ENCODE peak calls at places on chromosomes 7 and 10, in four cellular contexts. One of them, this sample, is unnamed.

GRCh38 chr7:18499407-18500197 is 4.1 kb downstream of the HDAC9 start:
- DNase-seq in stimulated activated CD8-positive, alpha-beta memory T cell treated with anti-CD3 and anti-CD28 coated beads, Interleukin-7, amount 100 ng/mL, for 24 hours: no peak
- DNase-seq in NCI-H748 treated with DMSO at 0.1 percent for 48 hours: no peak
- DNase-seq in SK-N-SH: no peak
- DNase-seq in this sample: no peak

GRCh38 chr10:52450743-52451142 is 136.7 kb downstream of the DKK1 start:
- DNase-seq in stimulated activated CD8-positive, alpha-beta memory T cell treated with anti-CD3 and anti-CD28 coated beads, Interleukin-7, amount 100 ng/mL, for 24 hours: no peak
- DNase-seq in NCI-H748 treated with DMSO at 0.1 percent for 48 hours: no peak
- DNase-seq in SK-N-SH: no peak
- DNase-seq in this sample: no peak

GRCh38 chr10:72170263-72170662 is 45.5 kb upstream of the ANAPC16 start:
- DNase-seq in stimulated activated CD8-positive, alpha-beta memory T cell treated with anti-CD3 and anti-CD28 coated beads, Interleukin-7, amount 100 ng/mL, for 24 hours: no peak
- DNase-seq in NCI-H748 treated with DMSO at 0.1 percent for 48 hours: no peak
- DNase-seq in SK-N-SH: no peak
- DNase-seq in this sample: no peak

GRCh38 chr7:17039372-17039771 is 157.6 kb upstream of the AGR3 start:
- DNase-seq in stimulated activated CD8-positive, alpha-beta memory T cell treated with anti-CD3 and anti-CD28 coated beads, Interleukin-7, amount 100 ng/mL, for 24 hours: no peak
- DNase-seq in NCI-H748 treated with DMSO at 0.1 percent for 48 hours: no peak
- DNase-seq in SK-N-SH: no peak
- DNase-seq in this sample: no peak

GRCh38 chr10:122565766-122566206 is 5.2 kb downstream of the DMBT1 start:
- DNase-seq in stimulated activated CD8-positive, alpha-beta memory T cell treated with anti-CD3 and anti-CD28 coated beads, Interleukin-7, amount 100 ng/mL, for 24 hours: peak
- DNase-seq in NCI-H748 treated with DMSO at 0.1 percent for 48 hours: peak
- DNase-seq in SK-N-SH: peak
- DNase-seq in this sample: peak

GRCh38 chr7:12653127-12653917 is 34.1 kb upstream of the ARL4A start:
- DNase-seq in stimulated activated CD8-positive, alpha-beta memory T cell treated with anti-CD3 and anti-CD28 coated beads, Interleukin-7, amount 100 ng/mL, for 24 hours: no peak
- DNase-seq in NCI-H748 treated with DMSO at 0.1 percent for 48 hours: no peak
- DNase-seq in SK-N-SH: no peak
- DNase-seq in this sample: no peak

GRCh38 chr10:63481815-63482421 is 16.1 kb upstream of the JMJD1C start:
- DNase-seq in stimulated activated CD8-positive, alpha-beta memory T cell treated with anti-CD3 and anti-CD28 coated beads, Interleukin-7, amount 100 ng/mL, for 24 hours: no peak
- DNase-seq in NCI-H748 treated with DMSO at 0.1 percent for 48 hours: no peak
- DNase-seq in SK-N-SH: no peak
- DNase-seq in this sample: no peak

GRCh38 chr10:62327897-62328296 is 46.3 kb upstream of the ZNF365 start:
- DNase-seq in stimulated activated CD8-positive, alpha-beta memory T cell treated with anti-CD3 and anti-CD28 coated beads, Interleukin-7, amount 100 ng/mL, for 24 hours: no peak
- DNase-seq in NCI-H748 treated with DMSO at 0.1 percent for 48 hours: no peak
- DNase-seq in SK-N-SH: no peak
- DNase-seq in this sample: no peak

GRCh38 chr7:158252081-158252836 is 335.4 kb downstream of the PTPRN2 start:
- DNase-seq in stimulated activated CD8-positive, alpha-beta memory T cell treated with anti-CD3 and anti-CD28 coated beads, Interleukin-7, amount 100 ng/mL, for 24 hours: no peak
- DNase-seq in NCI-H748 treated with DMSO at 0.1 percent for 48 hours: no peak
- DNase-seq in SK-N-SH: peak
- DNase-seq in this sample: peak